ENCODE peak calls at places on chromosome 5, in seven cellular contexts. O, V, W, S, I, X and G are unnamed samples.

GRCh38 chr5:167639213-167639612 is 652.2 kb upstream of the WWC1 start:
- DNase-seq in X (peak; percentile 43), O (no peak), W (no peak), S (no peak), I (no peak), V (no peak), G (no peak)

GRCh38 chr5:56090793-56091460 is 96.2 kb upstream of the IL6ST start:
- DNase-seq in I (no peak), S (no peak), X (no peak), W (no peak), V (no peak), O (no peak), G (no peak)

GRCh38 chr5:174191076-174191475 is 145.6 kb downstream of the NSG2 start:
- DNase-seq in I (no peak), X (no peak), W (no peak), O (no peak), S (no peak), V (no peak), G (no peak)

GRCh38 chr5:174166231-174167079 is 120.9 kb downstream of the NSG2 start:
- DNase-seq in W (no peak), X (no peak), O (no peak), V (no peak), S (no peak), I (no peak), G (no peak)

GRCh38 chr5:151125421-151125820 is 32.2 kb downstream of the ANXA6 start:
- DNase-seq in X (no peak), O (no peak), S (no peak), V (no peak), W (no peak), I (no peak), G (no peak)

GRCh38 chr5:17694922-17695321 is 60.7 kb downstream of the TAF11L14 start:
- DNase-seq in V (no peak), I (no peak), S (no peak), X (no peak), W (no peak), O (no peak), G (no peak)

GRCh38 chr5:150458819-150459557 is 9.4 kb upstream of the RPS14 start:
- DNase-seq in V (peak; percentile 29), O (peak; percentile 61), X (peak; percentile 33), S (peak; percentile 92), I (peak; percentile 74), W (peak; percentile 91), G (no peak)

GRCh38 chr5:160477266-160477970 is 55.8 kb downstream of the PTTG1 start:
- DNase-seq in S (no peak), X (no peak), O (no peak), V (no peak), W (no peak), I (no peak), G (no peak)

GRCh38 chr5:158108177-158108576 is 249.2 kb upstream of the CLINT1 start:
- DNase-seq in O (no peak), W (no peak), X (no peak), V (no peak), S (no peak), I (no peak), G (no peak)

GRCh38 chr5:32707394-32707997 is 3.6 kb upstream of the NPR3 start:
- DNase-seq in O (peak; percentile 32), S (no peak), I (peak; percentile 32), V (no peak), X (peak; percentile 40), W (no peak), G (no peak)

GRCh38 chr5:74109344-74109743 is 483.3 kb downstream of the ARHGEF28 start:
- DNase-seq in V (no peak), S (no peak), W (no peak), O (no peak), I (no peak), X (no peak), G (no peak)

GRCh38 chr5:12023614-12024241 is 119.5 kb upstream of the CTNND2 start:
- DNase-seq in I (peak; percentile 38), W (no peak), X (peak; percentile 20), S (no peak), O (no peak), V (no peak), G (peak; percentile 4)

GRCh38 chr5:141493500-141494422 is 4.9 kb downstream of the PCDHGC5 start:
- DNase-seq in X (peak; percentile 59), O (no peak), I (no peak), W (no peak), V (no peak), S (no peak), G (no peak)

GRCh38 chr5:180915924-180916323 is 17.0 kb downstream of the BTNL8 start:
- DNase-seq in O (no peak), V (no peak), S (no peak), W (no peak), I (no peak), X (no peak), G (no peak)

GRCh38 chr5:146945722-146946121 is 67.2 kb upstream of the PPP2R2B start:
- DNase-seq in O (no peak), V (no peak), I (no peak), S (no peak), W (no peak), X (no peak), G (no peak)

GRCh38 chr5:174409070-174409469 is 315.3 kb upstream of the MSX2 start:
- DNase-seq in W (no peak), V (no peak), X (no peak), O (no peak), S (no peak), I (no peak), G (no peak)

GRCh38 chr5:17248999-17249634 is 31.7 kb downstream of the BASP1 start:
- DNase-seq in I (peak; percentile 94), V (no peak), W (no peak), X (peak; percentile 97), O (peak; percentile 73), S (no peak), G (peak; percentile 95)

GRCh38 chr5:123289210-123289609 is 134.0 kb downstream of the CEP120 start:
- DNase-seq in V (no peak), X (no peak), I (no peak), O (no peak), W (no peak), S (no peak), G (no peak)

GRCh38 chr5:127899214-127899610 is 184.4 kb upstream of the SLC12A2 start:
- DNase-seq in X (no peak), V (no peak), S (no peak), O (no peak), I (no peak), W (no peak), G (no peak)

GRCh38 chr5:16970826-16971225 is 34.7 kb upstream of the MYO10 start:
- DNase-seq in V (no peak), O (no peak), X (peak; percentile 39), I (no peak), W (no peak), S (no peak), G (no peak)

GRCh38 chr5:124590686-124591085 is 155.8 kb downstream of the ZNF608 start:
- DNase-seq in S (no peak), I (no peak), V (no peak), X (no peak), W (no peak), O (no peak), G (no peak)

GRCh38 chr5:168114444-168115017 is 176.9 kb upstream of the WWC1 start:
- DNase-seq in S (peak; percentile 41), I (peak; percentile 41), X (peak; percentile 60), W (no peak), V (no peak), O (peak; percentile 48), G (no peak)

GRCh38 chr5:53923969-53924876 is 363.8 kb downstream of the NDUFS4 start:
- DNase-seq in W (no peak), O (no peak), I (no peak), X (no peak), V (no peak), S (no peak), G (no peak)

GRCh38 chr5:175202461-175203065 is 241.4 kb downstream of the DRD1 start:
- DNase-seq in V (no peak), I (peak; percentile 79), W (no peak), O (no peak), X (peak; percentile 43), S (no peak), G (no peak)

GRCh38 chr5:40453689-40454088 is 226.0 kb upstream of the PTGER4 start:
- DNase-seq in X (no peak), W (no peak), I (no peak), O (no peak), S (no peak), V (no peak), G (no peak)

GRCh38 chr5:138903113-138903789 is 28.1 kb upstream of the LRRTM2 start:
- DNase-seq in X (peak; percentile 43), W (no peak), I (no peak), S (no peak), V (no peak), O (no peak), G (no peak)

GRCh38 chr5:171680485-171680884 is 105.1 kb upstream of the SMIM23 start:
- DNase-seq in S (no peak), W (no peak), X (no peak), V (no peak), O (no peak), I (no peak), G (no peak)

GRCh38 chr5:9265391-9266287 is 280.2 kb downstream of the SEMA5A start:
- DNase-seq in X (peak; percentile 96), S (no peak), V (no peak), I (no peak), W (no peak), O (no peak), G (peak; percentile 86)

GRCh38 chr5:52692039-52692438 is 95.7 kb upstream of the ITGA1 start:
- DNase-seq in W (no peak), X (peak; percentile 43), I (peak; percentile 25), O (no peak), V (no peak), S (no peak), G (peak; percentile 60)

GRCh38 chr5:71828641-71829040 is 109.6 kb downstream of the CARTPT start:
- DNase-seq in V (no peak), O (no peak), X (peak; percentile 44), S (no peak), W (no peak), I (no peak), G (no peak)

GRCh38 chr5:13627673-13628454 is 316.6 kb downstream of the DNAH5 start:
- DNase-seq in V (no peak), S (no peak), I (no peak), W (no peak), X (no peak), O (no peak), G (no peak)

GRCh38 chr5:145510769-145511168 is 324.4 kb downstream of the PRELID2 start:
- DNase-seq in I (no peak), S (no peak), V (no peak), O (no peak), X (no peak), W (no peak), G (no peak)

GRCh38 chr5:131229623-131230022 is 34.2 kb upstream of the CDC42SE2 start:
- DNase-seq in V (no peak), I (no peak), W (no peak), X (no peak), S (no peak), O (no peak), G (no peak)

GRCh38 chr5:142551242-142552067 is 134.4 kb downstream of the FGF1 start:
- DNase-seq in X (peak; percentile 13), O (no peak), S (no peak), I (no peak), V (no peak), W (peak; percentile 38), G (no peak)

GRCh38 chr5:160173-160510 is 31.2 kb upstream of the LRRC14B start:
- DNase-seq in V (no peak), W (no peak), S (no peak), O (peak; percentile 21), X (peak; percentile 27), I (no peak), G (no peak)

GRCh38 chr5:78612227-78613150 is 36.1 kb downstream of the LHFPL2 start:
- DNase-seq in X (no peak), V (no peak), I (no peak), W (no peak), O (no peak), S (no peak), G (no peak)

GRCh38 chr5:59799668-59800374 is 93.7 kb downstream of the PDE4D start:
- DNase-seq in S (no peak), W (no peak), X (peak; percentile 59), V (no peak), O (no peak), I (peak; percentile 69), G (no peak)